ENCODE peak calls at places on chromosomes 2 and 18, in seven cellular contexts. One of them, this sample, is unnamed.

GRCh38 chr2:235506291-235506996 is 12.6 kb downstream of the AGAP1 start:
- DNase-seq in K562: no peak
- DNase-seq in fibroblast of gingiva: peak; percentile 27
- DNase-seq in stimulated activated CD4-positive, alpha-beta T cell treated with anti-CD3 and anti-CD28 coated beads, Interleukin-1b, Interleukin-23, amount 100 ng/mL, for 24 hours: no peak
- DNase-seq in upper lobe of left lung: no peak
- DNase-seq in H54: no peak
- DNase-seq in ovary: no peak
- DNase-seq in this sample: no peak

GRCh38 chr2:156399224-156399949 is 36.8 kb upstream of the GPD2 start:
- DNase-seq in K562: no peak
- DNase-seq in fibroblast of gingiva: peak; percentile 95
- DNase-seq in stimulated activated CD4-positive, alpha-beta T cell treated with anti-CD3 and anti-CD28 coated beads, Interleukin-1b, Interleukin-23, amount 100 ng/mL, for 24 hours: no peak
- DNase-seq in upper lobe of left lung: no peak
- DNase-seq in H54: no peak
- DNase-seq in ovary: peak; percentile 37
- DNase-seq in this sample: no peak

GRCh38 chr2:207258191-207258991 is 92.6 kb upstream of the KLF7 start:
- DNase-seq in K562: no peak
- DNase-seq in fibroblast of gingiva: peak; percentile 98
- DNase-seq in stimulated activated CD4-positive, alpha-beta T cell treated with anti-CD3 and anti-CD28 coated beads, Interleukin-1b, Interleukin-23, amount 100 ng/mL, for 24 hours: no peak
- DNase-seq in upper lobe of left lung: no peak
- DNase-seq in H54: peak; percentile 63
- DNase-seq in ovary: peak; percentile 77
- DNase-seq in this sample: no peak

GRCh38 chr2:96353606-96354095 is 18.1 kb downstream of the NCAPH start:
- DNase-seq in K562: no peak
- DNase-seq in fibroblast of gingiva: peak; percentile 93
- DNase-seq in stimulated activated CD4-positive, alpha-beta T cell treated with anti-CD3 and anti-CD28 coated beads, Interleukin-1b, Interleukin-23, amount 100 ng/mL, for 24 hours: no peak
- DNase-seq in upper lobe of left lung: no peak
- DNase-seq in H54: no peak
- DNase-seq in ovary: no peak
- DNase-seq in this sample: no peak

GRCh38 chr2:218658671-218659257 is 659 bp downstream of the ZNF142 start:
- DNase-seq in K562: peak; percentile 77
- DNase-seq in fibroblast of gingiva: peak; percentile 14
- DNase-seq in stimulated activated CD4-positive, alpha-beta T cell treated with anti-CD3 and anti-CD28 coated beads, Interleukin-1b, Interleukin-23, amount 100 ng/mL, for 24 hours: no peak
- DNase-seq in upper lobe of left lung: no peak
- DNase-seq in H54: no peak
- DNase-seq in ovary: no peak
- DNase-seq in this sample: no peak

GRCh38 chr2:27086090-27086721 is 366 bp upstream of the KHK start:
- DNase-seq in K562: peak; percentile 96
- DNase-seq in fibroblast of gingiva: peak; percentile 87
- DNase-seq in stimulated activated CD4-positive, alpha-beta T cell treated with anti-CD3 and anti-CD28 coated beads, Interleukin-1b, Interleukin-23, amount 100 ng/mL, for 24 hours: peak; percentile 97
- DNase-seq in upper lobe of left lung: peak; percentile 100
- DNase-seq in H54: peak; percentile 98
- DNase-seq in ovary: peak; percentile 95
- DNase-seq in this sample: peak; percentile 95

GRCh38 chr2:224166661-224167060 is 127.6 kb upstream of the SERPINE2 start:
- DNase-seq in K562: no peak
- DNase-seq in fibroblast of gingiva: no peak
- DNase-seq in stimulated activated CD4-positive, alpha-beta T cell treated with anti-CD3 and anti-CD28 coated beads, Interleukin-1b, Interleukin-23, amount 100 ng/mL, for 24 hours: no peak
- DNase-seq in upper lobe of left lung: no peak
- DNase-seq in H54: no peak
- DNase-seq in ovary: no peak
- DNase-seq in this sample: no peak

GRCh38 chr2:224009605-224010330 is 29.3 kb downstream of the SERPINE2 start:
- DNase-seq in K562: no peak
- DNase-seq in fibroblast of gingiva: peak; percentile 32
- DNase-seq in stimulated activated CD4-positive, alpha-beta T cell treated with anti-CD3 and anti-CD28 coated beads, Interleukin-1b, Interleukin-23, amount 100 ng/mL, for 24 hours: no peak
- DNase-seq in upper lobe of left lung: no peak
- DNase-seq in H54: no peak
- DNase-seq in ovary: no peak
- DNase-seq in this sample: no peak

GRCh38 chr2:65366595-65367125 is 65.7 kb downstream of the SPRED2 start:
- DNase-seq in K562: peak; percentile 86
- DNase-seq in fibroblast of gingiva: peak; percentile 88
- DNase-seq in stimulated activated CD4-positive, alpha-beta T cell treated with anti-CD3 and anti-CD28 coated beads, Interleukin-1b, Interleukin-23, amount 100 ng/mL, for 24 hours: no peak
- DNase-seq in upper lobe of left lung: no peak
- DNase-seq in H54: peak; percentile 34
- DNase-seq in ovary: no peak
- DNase-seq in this sample: no peak

GRCh38 chr2:167637726-167638125 is 609.7 kb downstream of the STK39 start:
- DNase-seq in K562: no peak
- DNase-seq in fibroblast of gingiva: peak; percentile 18
- DNase-seq in stimulated activated CD4-positive, alpha-beta T cell treated with anti-CD3 and anti-CD28 coated beads, Interleukin-1b, Interleukin-23, amount 100 ng/mL, for 24 hours: no peak
- DNase-seq in upper lobe of left lung: no peak
- DNase-seq in H54: no peak
- DNase-seq in ovary: no peak
- DNase-seq in this sample: no peak

GRCh38 chr2:101140978-101141655 is 10.1 kb downstream of the TBC1D8 start:
- DNase-seq in K562: no peak
- DNase-seq in fibroblast of gingiva: no peak
- DNase-seq in stimulated activated CD4-positive, alpha-beta T cell treated with anti-CD3 and anti-CD28 coated beads, Interleukin-1b, Interleukin-23, amount 100 ng/mL, for 24 hours: no peak
- DNase-seq in upper lobe of left lung: no peak
- DNase-seq in H54: no peak
- DNase-seq in ovary: no peak
- DNase-seq in this sample: no peak

GRCh38 chr2:120346667-120347358 is 877 bp downstream of the INHBB start:
- DNase-seq in K562: no peak
- DNase-seq in fibroblast of gingiva: peak; percentile 52
- DNase-seq in stimulated activated CD4-positive, alpha-beta T cell treated with anti-CD3 and anti-CD28 coated beads, Interleukin-1b, Interleukin-23, amount 100 ng/mL, for 24 hours: no peak
- DNase-seq in upper lobe of left lung: no peak
- DNase-seq in H54: no peak
- DNase-seq in ovary: no peak
- DNase-seq in this sample: no peak

GRCh38 chr2:95728878-95729511 is 137.2 kb downstream of the TRIM43 start:
- DNase-seq in K562: peak; percentile 58
- DNase-seq in fibroblast of gingiva: peak; percentile 84
- DNase-seq in stimulated activated CD4-positive, alpha-beta T cell treated with anti-CD3 and anti-CD28 coated beads, Interleukin-1b, Interleukin-23, amount 100 ng/mL, for 24 hours: no peak
- DNase-seq in upper lobe of left lung: no peak
- DNase-seq in H54: peak; percentile 56
- DNase-seq in ovary: peak; percentile 75
- DNase-seq in this sample: no peak

GRCh38 chr18:49856531-49856930 is 43.2 kb upstream of the ACAA2 start:
- DNase-seq in K562: no peak
- DNase-seq in fibroblast of gingiva: no peak
- DNase-seq in stimulated activated CD4-positive, alpha-beta T cell treated with anti-CD3 and anti-CD28 coated beads, Interleukin-1b, Interleukin-23, amount 100 ng/mL, for 24 hours: no peak
- DNase-seq in upper lobe of left lung: no peak
- DNase-seq in H54: no peak
- DNase-seq in ovary: no peak
- DNase-seq in this sample: no peak

GRCh38 chr2:238887616-238888015 is 39.7 kb downstream of the TWIST2 start:
- DNase-seq in K562: no peak
- DNase-seq in fibroblast of gingiva: no peak
- DNase-seq in stimulated activated CD4-positive, alpha-beta T cell treated with anti-CD3 and anti-CD28 coated beads, Interleukin-1b, Interleukin-23, amount 100 ng/mL, for 24 hours: no peak
- DNase-seq in upper lobe of left lung: no peak
- DNase-seq in H54: no peak
- DNase-seq in ovary: no peak
- DNase-seq in this sample: no peak

GRCh38 chr2:97712693-97713295 is 582 bp upstream of the ZAP70 start:
- DNase-seq in K562: no peak
- DNase-seq in fibroblast of gingiva: no peak
- DNase-seq in stimulated activated CD4-positive, alpha-beta T cell treated with anti-CD3 and anti-CD28 coated beads, Interleukin-1b, Interleukin-23, amount 100 ng/mL, for 24 hours: no peak
- DNase-seq in upper lobe of left lung: peak; percentile 54
- DNase-seq in H54: no peak
- DNase-seq in ovary: no peak
- DNase-seq in this sample: no peak

GRCh38 chr2:45585267-45585861 is 25.7 kb downstream of the SRBD1 start:
- DNase-seq in K562: peak; percentile 33
- DNase-seq in fibroblast of gingiva: peak; percentile 65
- DNase-seq in stimulated activated CD4-positive, alpha-beta T cell treated with anti-CD3 and anti-CD28 coated beads, Interleukin-1b, Interleukin-23, amount 100 ng/mL, for 24 hours: no peak
- DNase-seq in upper lobe of left lung: no peak
- DNase-seq in H54: no peak
- DNase-seq in ovary: no peak
- DNase-seq in this sample: no peak

GRCh38 chr2:214569419-214570035 is 158.7 kb downstream of the VWC2L start:
- DNase-seq in K562: no peak
- DNase-seq in fibroblast of gingiva: no peak
- DNase-seq in stimulated activated CD4-positive, alpha-beta T cell treated with anti-CD3 and anti-CD28 coated beads, Interleukin-1b, Interleukin-23, amount 100 ng/mL, for 24 hours: no peak
- DNase-seq in upper lobe of left lung: no peak
- DNase-seq in H54: no peak
- DNase-seq in ovary: no peak
- DNase-seq in this sample: no peak

GRCh38 chr2:2503864-2504418 is 172.9 kb upstream of the MYT1L start:
- DNase-seq in K562: no peak
- DNase-seq in fibroblast of gingiva: no peak
- DNase-seq in stimulated activated CD4-positive, alpha-beta T cell treated with anti-CD3 and anti-CD28 coated beads, Interleukin-1b, Interleukin-23, amount 100 ng/mL, for 24 hours: no peak
- DNase-seq in upper lobe of left lung: peak; percentile 32
- DNase-seq in H54: no peak
- DNase-seq in ovary: no peak
- DNase-seq in this sample: no peak

GRCh38 chr2:64448069-64448468 is 5.9 kb upstream of the LGALSL start:
- DNase-seq in K562: no peak
- DNase-seq in fibroblast of gingiva: no peak
- DNase-seq in stimulated activated CD4-positive, alpha-beta T cell treated with anti-CD3 and anti-CD28 coated beads, Interleukin-1b, Interleukin-23, amount 100 ng/mL, for 24 hours: no peak
- DNase-seq in upper lobe of left lung: no peak
- DNase-seq in H54: no peak
- DNase-seq in ovary: no peak
- DNase-seq in this sample: no peak

GRCh38 chr2:229133155-229133772 is 137.8 kb downstream of the PID1 start:
- DNase-seq in K562: no peak
- DNase-seq in fibroblast of gingiva: peak; percentile 48
- DNase-seq in stimulated activated CD4-positive, alpha-beta T cell treated with anti-CD3 and anti-CD28 coated beads, Interleukin-1b, Interleukin-23, amount 100 ng/mL, for 24 hours: no peak
- DNase-seq in upper lobe of left lung: no peak
- DNase-seq in H54: no peak
- DNase-seq in ovary: peak; percentile 38
- DNase-seq in this sample: no peak

GRCh38 chr2:199842631-199843030 is 8.4 kb downstream of the FTCDNL1 start:
- DNase-seq in K562: no peak
- DNase-seq in fibroblast of gingiva: no peak
- DNase-seq in stimulated activated CD4-positive, alpha-beta T cell treated with anti-CD3 and anti-CD28 coated beads, Interleukin-1b, Interleukin-23, amount 100 ng/mL, for 24 hours: no peak
- DNase-seq in upper lobe of left lung: no peak
- DNase-seq in H54: no peak
- DNase-seq in ovary: no peak
- DNase-seq in this sample: no peak

GRCh38 chr2:31384771-31385276 is 29.7 kb downstream of the XDH start:
- DNase-seq in K562: no peak
- DNase-seq in fibroblast of gingiva: peak; percentile 91
- DNase-seq in stimulated activated CD4-positive, alpha-beta T cell treated with anti-CD3 and anti-CD28 coated beads, Interleukin-1b, Interleukin-23, amount 100 ng/mL, for 24 hours: no peak
- DNase-seq in upper lobe of left lung: no peak
- DNase-seq in H54: peak; percentile 38
- DNase-seq in ovary: no peak
- DNase-seq in this sample: no peak

GRCh38 chr2:160694221-160694620 is 200.6 kb upstream of the RBMS1 start:
- DNase-seq in K562: no peak
- DNase-seq in fibroblast of gingiva: no peak
- DNase-seq in stimulated activated CD4-positive, alpha-beta T cell treated with anti-CD3 and anti-CD28 coated beads, Interleukin-1b, Interleukin-23, amount 100 ng/mL, for 24 hours: no peak
- DNase-seq in upper lobe of left lung: no peak
- DNase-seq in H54: no peak
- DNase-seq in ovary: no peak
- DNase-seq in this sample: no peak

GRCh38 chr2:214830794-214831346 is 21.4 kb upstream of the BARD1 start:
- DNase-seq in K562: peak; percentile 27
- DNase-seq in fibroblast of gingiva: peak; percentile 25
- DNase-seq in stimulated activated CD4-positive, alpha-beta T cell treated with anti-CD3 and anti-CD28 coated beads, Interleukin-1b, Interleukin-23, amount 100 ng/mL, for 24 hours: no peak
- DNase-seq in upper lobe of left lung: no peak
- DNase-seq in H54: no peak
- DNase-seq in ovary: no peak
- DNase-seq in this sample: no peak

GRCh38 chr2:205642562-205643350 is 39.5 kb upstream of the NRP2 start:
- DNase-seq in K562: no peak
- DNase-seq in fibroblast of gingiva: no peak
- DNase-seq in stimulated activated CD4-positive, alpha-beta T cell treated with anti-CD3 and anti-CD28 coated beads, Interleukin-1b, Interleukin-23, amount 100 ng/mL, for 24 hours: no peak
- DNase-seq in upper lobe of left lung: no peak
- DNase-seq in H54: no peak
- DNase-seq in ovary: no peak
- DNase-seq in this sample: no peak

GRCh38 chr18:59467497-59467896 is 108.4 kb upstream of the LMAN1 start:
- DNase-seq in K562: no peak
- DNase-seq in fibroblast of gingiva: no peak
- DNase-seq in stimulated activated CD4-positive, alpha-beta T cell treated with anti-CD3 and anti-CD28 coated beads, Interleukin-1b, Interleukin-23, amount 100 ng/mL, for 24 hours: no peak
- DNase-seq in upper lobe of left lung: peak; percentile 32
- DNase-seq in H54: no peak
- DNase-seq in ovary: no peak
- DNase-seq in this sample: no peak

GRCh38 chr2:168490916-168491605 is 35.0 kb downstream of the CERS6 start:
- DNase-seq in K562: peak; percentile 34
- DNase-seq in fibroblast of gingiva: peak; percentile 8
- DNase-seq in stimulated activated CD4-positive, alpha-beta T cell treated with anti-CD3 and anti-CD28 coated beads, Interleukin-1b, Interleukin-23, amount 100 ng/mL, for 24 hours: no peak
- DNase-seq in upper lobe of left lung: no peak
- DNase-seq in H54: no peak
- DNase-seq in ovary: no peak
- DNase-seq in this sample: no peak

GRCh38 chr2:232463701-232464533 is 8.0 kb downstream of the ALPI start:
- DNase-seq in K562: no peak
- DNase-seq in fibroblast of gingiva: no peak
- DNase-seq in stimulated activated CD4-positive, alpha-beta T cell treated with anti-CD3 and anti-CD28 coated beads, Interleukin-1b, Interleukin-23, amount 100 ng/mL, for 24 hours: no peak
- DNase-seq in upper lobe of left lung: no peak
- DNase-seq in H54: no peak
- DNase-seq in ovary: no peak
- DNase-seq in this sample: no peak

GRCh38 chr2:112542974-112543760 is 902 bp downstream of the POLR1B start:
- DNase-seq in K562: peak; percentile 45
- DNase-seq in fibroblast of gingiva: no peak
- DNase-seq in stimulated activated CD4-positive, alpha-beta T cell treated with anti-CD3 and anti-CD28 coated beads, Interleukin-1b, Interleukin-23, amount 100 ng/mL, for 24 hours: no peak
- DNase-seq in upper lobe of left lung: no peak
- DNase-seq in H54: peak; percentile 15
- DNase-seq in ovary: no peak
- DNase-seq in this sample: no peak

GRCh38 chr2:46663614-46664013 is 184.2 kb downstream of the TMEM247 start:
- DNase-seq in K562: no peak
- DNase-seq in fibroblast of gingiva: peak; percentile 10
- DNase-seq in stimulated activated CD4-positive, alpha-beta T cell treated with anti-CD3 and anti-CD28 coated beads, Interleukin-1b, Interleukin-23, amount 100 ng/mL, for 24 hours: no peak
- DNase-seq in upper lobe of left lung: no peak
- DNase-seq in H54: no peak
- DNase-seq in ovary: no peak
- DNase-seq in this sample: no peak

GRCh38 chr2:235984552-235984951 is 183.6 kb downstream of the GBX2 start:
- DNase-seq in K562: no peak
- DNase-seq in fibroblast of gingiva: no peak
- DNase-seq in stimulated activated CD4-positive, alpha-beta T cell treated with anti-CD3 and anti-CD28 coated beads, Interleukin-1b, Interleukin-23, amount 100 ng/mL, for 24 hours: no peak
- DNase-seq in upper lobe of left lung: no peak
- DNase-seq in H54: no peak
- DNase-seq in ovary: no peak
- DNase-seq in this sample: no peak

GRCh38 chr2:33298233-33298632 is 178.2 kb upstream of the RASGRP3 start:
- DNase-seq in K562: peak; percentile 35
- DNase-seq in fibroblast of gingiva: peak; percentile 69
- DNase-seq in stimulated activated CD4-positive, alpha-beta T cell treated with anti-CD3 and anti-CD28 coated beads, Interleukin-1b, Interleukin-23, amount 100 ng/mL, for 24 hours: no peak
- DNase-seq in upper lobe of left lung: no peak
- DNase-seq in H54: no peak
- DNase-seq in ovary: no peak
- DNase-seq in this sample: no peak

GRCh38 chr18:34806527-34806926 is 96.4 kb downstream of the DTNA start:
- DNase-seq in K562: no peak
- DNase-seq in fibroblast of gingiva: no peak
- DNase-seq in stimulated activated CD4-positive, alpha-beta T cell treated with anti-CD3 and anti-CD28 coated beads, Interleukin-1b, Interleukin-23, amount 100 ng/mL, for 24 hours: no peak
- DNase-seq in upper lobe of left lung: no peak
- DNase-seq in H54: no peak
- DNase-seq in ovary: no peak
- DNase-seq in this sample: no peak

This sample was measured in suprapubic skin.